ENCODE peak calls at places on chromosomes 6 and 20, in eight cellular contexts. M is GM10248, D is neural crest cell, A is coronary artery, H is psoas muscle, Q is ascending aorta, G is cardiac muscle cell, O is heart left ventricle. V is an unnamed sample.

GRCh38 chr20:23132930-23133559 is 46.9 kb upstream of the CD93 start:
- DNase-seq in M (no peak), D (no peak), A (peak), H (no peak), Q (no peak), G (no peak), O (no peak), V (no peak)

GRCh38 chr20:3068986-3069900 is 2.2 kb upstream of the OXT start:
- DNase-seq in M (peak), D (no peak), A (no peak), H (no peak), Q (no peak), G (no peak), O (no peak), V (peak)

GRCh38 chr6:118507636-118508035 is 40.5 kb upstream of the PLN start:
- DNase-seq in M (no peak), D (no peak), A (no peak), H (no peak), Q (no peak), G (no peak), O (no peak), V (no peak)

GRCh38 chr6:117555882-117556498 is 46.3 kb downstream of the GOPC start:
- DNase-seq in M (no peak), D (peak), A (no peak), H (no peak), Q (no peak), G (peak), O (no peak), V (peak)

GRCh38 chr20:59385461-59385860 is 85.0 kb downstream of the EDN3 start:
- DNase-seq in M (no peak), D (no peak), A (no peak), H (no peak), Q (no peak), G (peak), O (no peak), V (no peak)

GRCh38 chr6:169323221-169323620 is 69.6 kb upstream of the THBS2 start:
- DNase-seq in M (no peak), D (no peak), A (no peak), H (no peak), Q (no peak), G (no peak), O (no peak), V (no peak)

GRCh38 chr20:54570561-54570960 is 95.2 kb downstream of the DOK5 start:
- DNase-seq in M (no peak), D (no peak), A (no peak), H (no peak), Q (no peak), G (no peak), O (no peak), V (no peak)

GRCh38 chr6:71886184-71887005 is at the start of gene RIMS1:
- DNase-seq in M (peak), D (peak), A (no peak), H (peak), Q (no peak), G (peak), O (peak), V (peak)

GRCh38 chr20:48329676-48330644 is 497.8 kb downstream of the PREX1 start:
- DNase-seq in M (peak), D (peak), A (no peak), H (no peak), Q (no peak), G (peak), O (no peak), V (peak)

GRCh38 chr20:2133318-2134183 is 31.9 kb downstream of the STK35 start:
- DNase-seq in M (no peak), D (no peak), A (no peak), H (no peak), Q (no peak), G (peak), O (no peak), V (no peak)

GRCh38 chr6:143612186-143612585 is 65.6 kb upstream of the PHACTR2 start:
- DNase-seq in M (no peak), D (no peak), A (no peak), H (no peak), Q (no peak), G (no peak), O (no peak), V (no peak)

GRCh38 chr20:19274001-19274400 is 61.6 kb downstream of the SLC24A3 start:
- DNase-seq in M (no peak), D (no peak), A (peak), H (no peak), Q (peak), G (no peak), O (no peak), V (no peak)

GRCh38 chr20:58697867-58698703 is 5.5 kb downstream of the NPEPL1 start:
- DNase-seq in M (no peak), D (no peak), A (peak), H (no peak), Q (no peak), G (no peak), O (peak), V (no peak)

GRCh38 chr6:64782877-64783276 is 924.1 kb downstream of the EYS start:
- DNase-seq in M (no peak), D (no peak), A (no peak), H (no peak), Q (no peak), G (no peak), O (no peak), V (no peak)

GRCh38 chr6:90110971-90111370 is 185.7 kb downstream of the BACH2 start:
- DNase-seq in M (no peak), D (no peak), A (no peak), H (no peak), Q (no peak), G (no peak), O (no peak), V (no peak)

GRCh38 chr6:87742106-87742505 is 40.1 kb upstream of the AKIRIN2 start:
- DNase-seq in M (no peak), D (no peak), A (no peak), H (no peak), Q (no peak), G (no peak), O (no peak), V (no peak)

GRCh38 chr6:36616888-36617521 is 22.8 kb downstream of the SRSF3 start:
- DNase-seq in M (no peak), D (no peak), A (peak), H (peak), Q (peak), G (no peak), O (peak), V (peak)

GRCh38 chr6:13373488-13373886 is 45.1 kb upstream of the TBC1D7 start:
- DNase-seq in M (no peak), D (no peak), A (no peak), H (no peak), Q (no peak), G (no peak), O (no peak), V (no peak)

GRCh38 chr20:32681175-32682084 is 7.7 kb upstream of the C20orf203 start:
- DNase-seq in M (no peak), D (peak), A (no peak), H (no peak), Q (no peak), G (peak), O (no peak), V (peak)

GRCh38 chr20:12788936-12789335 is 219.8 kb upstream of the SPTLC3 start:
- DNase-seq in M (no peak), D (no peak), A (no peak), H (no peak), Q (no peak), G (no peak), O (no peak), V (no peak)

GRCh38 chr6:159969921-159970320 is 1.0 kb downstream of the IGF2R start:
- DNase-seq in M (peak), D (peak), A (no peak), H (no peak), Q (peak), G (peak), O (no peak), V (peak)

GRCh38 chr6:33286946-33287914 is 1.8 kb downstream of the WDR46 start:
- DNase-seq in M (no peak), D (no peak), A (no peak), H (peak), Q (no peak), G (no peak), O (no peak), V (no peak)

GRCh38 chr20:4836935-4837334 is 115.2 kb downstream of the PRND start:
- DNase-seq in M (no peak), D (no peak), A (no peak), H (no peak), Q (peak), G (no peak), O (no peak), V (no peak)

GRCh38 chr20:10453241-10453640 is 18.1 kb downstream of the SLX4IP start:
- DNase-seq in M (peak), D (no peak), A (no peak), H (no peak), Q (no peak), G (no peak), O (no peak), V (no peak)

GRCh38 chr6:167702241-167702827 is 124.4 kb upstream of the AFDN start:
- DNase-seq in M (no peak), D (no peak), A (no peak), H (no peak), Q (no peak), G (no peak), O (no peak), V (no peak)

GRCh38 chr6:54020311-54020710 is 90.9 kb upstream of the MLIP start:
- DNase-seq in M (no peak), D (no peak), A (no peak), H (no peak), Q (no peak), G (no peak), O (no peak), V (no peak)

GRCh38 chr6:31386099-31386498 is 17.3 kb upstream of the MICA start:
- DNase-seq in M (no peak), D (no peak), A (no peak), H (no peak), Q (no peak), G (no peak), O (no peak), V (no peak)

GRCh38 chr20:51449498-51450220 is 92.9 kb downstream of the NFATC2 start:
- DNase-seq in M (no peak), D (no peak), A (no peak), H (no peak), Q (no peak), G (no peak), O (peak), V (no peak)

GRCh38 chr20:41412324-41412723 is 45.7 kb upstream of the EMILIN3 start:
- DNase-seq in M (no peak), D (no peak), A (no peak), H (no peak), Q (no peak), G (no peak), O (no peak), V (no peak)

GRCh38 chr6:9315966-9316650 is 880.8 kb upstream of the SLC35B3 start:
- DNase-seq in M (no peak), D (no peak), A (no peak), H (no peak), Q (no peak), G (no peak), O (no peak), V (no peak)

DNA sequence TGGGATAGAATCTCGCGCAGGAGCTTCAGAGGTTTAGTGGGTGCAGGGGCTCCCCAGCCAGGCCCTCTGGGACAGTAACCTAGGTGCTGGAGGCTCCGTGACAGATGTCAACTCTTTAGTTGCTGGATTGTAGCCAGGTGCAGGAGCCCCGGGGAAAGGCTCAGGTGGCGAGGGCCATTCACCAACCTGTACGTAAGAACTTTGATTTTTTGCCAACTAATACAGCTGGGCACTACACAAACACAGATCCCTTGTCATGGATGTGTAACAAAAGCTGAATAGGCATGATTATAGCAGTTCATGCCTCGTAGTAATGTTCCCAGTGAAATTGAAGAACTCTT is 82.6 kb downstream of the CDC5L start:
- DNase-seq in M (no peak), D (no peak), A (no peak), H (no peak), Q (no peak), G (no peak), O (no peak), V (no peak)
- TF ChIP-seq CTCF in M (no peak), D (peak), A (no peak), H (no peak), Q (no peak), G (no peak), O (no peak), V (peak)

GRCh38 chr6:21241231-21242130 is 352.1 kb upstream of the SOX4 start:
- DNase-seq in M (no peak), D (no peak), A (no peak), H (no peak), Q (no peak), G (no peak), O (no peak), V (no peak)
- TF ChIP-seq CTCF in M (no peak), D (no peak), A (no peak), H (no peak), Q (no peak), G (no peak), O (no peak), V (no peak)

GRCh38 chr6:100460650-100461204 is 4.0 kb downstream of the SIM1 start:
- DNase-seq in M (no peak), D (no peak), A (no peak), H (no peak), Q (no peak), G (no peak), O (no peak), V (peak)
- TF ChIP-seq CTCF in M (no peak), D (peak), A (no peak), H (peak), Q (no peak), G (peak), O (no peak), V (peak)

DNA sequence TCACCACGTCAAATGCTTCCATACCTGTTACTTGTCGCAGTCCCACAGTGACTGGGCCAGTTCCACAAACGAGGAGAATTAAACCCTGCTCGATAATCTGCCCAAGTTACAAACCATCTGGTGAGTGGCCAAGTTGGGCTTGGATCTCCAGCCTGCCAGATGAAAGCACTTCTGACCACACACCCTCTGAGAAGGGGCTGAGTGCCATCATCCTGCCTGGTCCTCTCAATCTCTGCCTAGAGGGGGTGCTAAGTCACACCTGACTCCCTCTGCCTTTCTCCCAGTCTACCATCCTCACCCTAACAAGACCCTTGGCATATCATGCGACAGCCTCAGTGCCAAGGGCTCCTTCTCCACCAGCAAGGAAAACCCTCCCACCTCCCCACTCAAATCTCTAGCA is 15.8 kb downstream of the RRP36 start:
- DNase-seq in M (no peak), D (no peak), A (no peak), H (no peak), Q (no peak), G (no peak), O (no peak), V (no peak)
- TF ChIP-seq CTCF in M (no peak), D (no peak), A (no peak), H (no peak), Q (no peak), G (no peak), O (no peak), V (no peak)

DNA sequence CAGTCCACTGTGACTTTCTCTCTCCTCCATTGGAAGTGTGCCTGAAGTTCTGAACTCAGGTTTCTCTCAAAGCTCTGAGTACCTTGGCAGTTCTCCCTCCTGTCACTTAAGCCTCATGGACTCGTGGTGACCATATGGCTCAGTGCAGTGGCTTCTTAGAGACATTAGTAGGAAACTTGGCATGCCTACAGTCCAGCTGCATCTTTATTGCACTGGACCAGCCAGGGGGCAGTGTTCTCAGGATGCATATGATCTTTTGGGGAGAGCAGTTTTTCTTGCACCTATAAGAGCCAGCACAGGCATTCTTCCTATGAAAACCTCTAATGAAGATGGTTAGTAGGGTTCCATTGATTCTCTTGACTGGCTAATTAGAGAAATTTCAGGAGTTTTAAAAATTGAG is 47.5 kb upstream of the KCNK16 start:
- DNase-seq in M (no peak), D (no peak), A (no peak), H (no peak), Q (no peak), G (no peak), O (no peak), V (no peak)
- TF ChIP-seq CTCF in M (no peak), D (peak), A (no peak), H (no peak), Q (peak), G (peak), O (no peak), V (no peak)

GRCh38 chr6:99349620-99350141 is at the start of gene FAXC:
- DNase-seq in M (peak), D (peak), A (no peak), H (peak), Q (no peak), G (peak), O (no peak), V (peak)
- TF ChIP-seq CTCF in M (peak), D (peak), A (no peak), H (peak), Q (peak), G (no peak), O (no peak), V (no peak)

GRCh38 chr6:39791850-39792500 is at the start of gene DAAM2:
- DNase-seq in M (no peak), D (peak), A (no peak), H (peak), Q (peak), G (peak), O (peak), V (no peak)
- TF ChIP-seq CTCF in M (no peak), D (no peak), A (no peak), H (peak), Q (peak), G (peak), O (no peak), V (no peak)

DNA sequence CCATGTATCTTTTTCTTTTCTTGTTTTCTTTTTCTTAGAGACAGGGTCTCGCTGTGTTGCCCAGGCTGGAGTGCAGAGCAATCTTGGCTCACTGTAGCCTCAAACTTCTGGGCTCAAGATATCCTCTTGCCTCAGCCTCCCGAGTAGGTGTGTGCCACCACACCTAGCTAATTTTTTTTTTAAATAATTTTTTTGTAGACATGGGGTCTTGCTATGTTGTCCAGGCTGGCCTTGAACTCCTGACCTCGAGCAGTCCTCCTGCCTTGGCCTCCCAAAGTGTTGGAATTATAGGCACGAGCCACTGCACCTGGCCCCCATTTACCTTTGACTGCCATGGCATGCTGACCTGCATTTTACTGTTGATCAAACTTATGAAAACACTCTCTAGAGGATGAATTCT is 198.6 kb downstream of the SOX4 start:
- DNase-seq in M (no peak), D (no peak), A (no peak), H (no peak), Q (no peak), G (no peak), O (no peak), V (no peak)
- TF ChIP-seq CTCF in M (no peak), D (no peak), A (no peak), H (no peak), Q (no peak), G (no peak), O (no peak), V (no peak)

GRCh38 chr6:157758516-157759023 is 64.5 kb upstream of the SNX9 start:
- DNase-seq in M (no peak), D (no peak), A (no peak), H (no peak), Q (no peak), G (no peak), O (no peak), V (no peak)

GRCh38 chr6:157761331-157761921 is 61.6 kb upstream of the SNX9 start:
- DNase-seq in M (peak), D (no peak), A (no peak), H (no peak), Q (no peak), G (no peak), O (no peak), V (no peak)

GRCh38 chr6:157759028-157759427 is 64.0 kb upstream of the SNX9 start:
- DNase-seq in M (no peak), D (no peak), A (no peak), H (no peak), Q (no peak), G (no peak), O (no peak), V (no peak)

GRCh38 chr6:157760589-157761330 is 62.3 kb upstream of the SNX9 start:
- DNase-seq in M (no peak), D (no peak), A (no peak), H (no peak), Q (no peak), G (no peak), O (no peak), V (peak)

GRCh38 chr6:157760137-157760536 is 62.9 kb upstream of the SNX9 start:
- DNase-seq in M (no peak), D (no peak), A (no peak), H (no peak), Q (no peak), G (no peak), O (no peak), V (no peak)
- TF ChIP-seq CTCF in M (no peak), D (no peak), A (no peak), H (no peak), Q (no peak), G (no peak), O (no peak), V (no peak)